ENCODE peak calls at places on chromosomes 12 and 14, in five cellular contexts. A is cardiac fibroblast, G is brain microvascular endothelial cell, W is epithelial cell of esophagus, T is thoracic aorta. S is an unnamed sample.

GRCh38 chr12:2332947-2333346 is 280.2 kb downstream of the CACNA1C start:
- DNase-seq in A (peak; percentile 35), G (peak; percentile 45), W (no peak), T (no peak), S (no peak)

GRCh38 chr12:127012109-127012508 is 1254.9 kb upstream of the TMEM132C start:
- DNase-seq in A (no peak), G (no peak), W (no peak), T (no peak), S (no peak)

GRCh38 chr12:27852742-27853141 is 72.7 kb upstream of the MANSC4 start:
- DNase-seq in A (no peak), G (no peak), W (no peak), T (no peak), S (no peak)

GRCh38 chr14:20998674-20999366 is at the start of gene SLC39A2:
- DNase-seq in A (peak; percentile 80), G (peak; percentile 72), W (peak; percentile 95), T (no peak), S (no peak)

GRCh38 chr12:100868487-100868886 is 73.9 kb downstream of the ANO4 start:
- DNase-seq in A (peak; percentile 6), G (no peak), W (peak; percentile 51), T (no peak), S (no peak)

GRCh38 chr12:55658635-55659391 is 22.1 kb downstream of the OR10P1 start:
- DNase-seq in A (peak; percentile 15), G (no peak), W (peak; percentile 47), T (no peak), S (no peak)

GRCh38 chr12:47843226-47843980 is 23.7 kb upstream of the HDAC7 start:
- DNase-seq in A (no peak), G (no peak), W (no peak), T (no peak), S (no peak)

GRCh38 chr12:63508543-63508942 is 159.8 kb downstream of the DPY19L2 start:
- DNase-seq in A (no peak), G (no peak), W (no peak), T (no peak), S (no peak)

GRCh38 chr12:132275110-132275531 is 54.3 kb downstream of the GALNT9 start:
- DNase-seq in A (peak; percentile 60), G (peak; percentile 22), W (no peak), T (no peak), S (no peak)

GRCh38 chr12:61302282-61302681 is 957.9 kb upstream of the USP15 start:
- DNase-seq in A (no peak), G (no peak), W (no peak), T (no peak), S (no peak)

GRCh38 chr12:10101042-10101579 is 2.3 kb upstream of the CLEC1A start:
- DNase-seq in A (peak; percentile 2), G (no peak), W (peak; percentile 66), T (no peak), S (no peak)

GRCh38 chr12:25960176-25960575 is 1.7 kb downstream of the RASSF8 start:
- DNase-seq in A (peak; percentile 70), G (no peak), W (peak; percentile 17), T (no peak), S (no peak)
- TF ChIP-seq CTCF in A (peak; percentile 22), G (peak; percentile 54), W (no peak), T (no peak), S (no peak)

GRCh38 chr14:31967669-31967975 is 109.5 kb upstream of the ARHGAP5 start:
- DNase-seq in A (no peak), G (no peak), W (no peak), T (no peak), S (no peak)

GRCh38 chr14:31969841-31970240 is 107.3 kb upstream of the ARHGAP5 start:
- DNase-seq in A (no peak), G (no peak), W (no peak), T (no peak), S (no peak)

GRCh38 chr14:31968107-31968810 is 108.8 kb upstream of the ARHGAP5 start:
- DNase-seq in A (peak; percentile 12), G (no peak), W (no peak), T (no peak), S (no peak)

GRCh38 chr14:31969371-31969770 is 107.7 kb upstream of the ARHGAP5 start:
- DNase-seq in A (no peak), G (no peak), W (no peak), T (no peak), S (no peak)

GRCh38 chr14:31968912-31969311 is 108.2 kb upstream of the ARHGAP5 start:
- DNase-seq in A (no peak), G (no peak), W (no peak), T (no peak), S (no peak)
- TF ChIP-seq CTCF in A (peak; percentile 1), G (no peak), W (no peak), T (no peak), S (no peak)

DNA sequence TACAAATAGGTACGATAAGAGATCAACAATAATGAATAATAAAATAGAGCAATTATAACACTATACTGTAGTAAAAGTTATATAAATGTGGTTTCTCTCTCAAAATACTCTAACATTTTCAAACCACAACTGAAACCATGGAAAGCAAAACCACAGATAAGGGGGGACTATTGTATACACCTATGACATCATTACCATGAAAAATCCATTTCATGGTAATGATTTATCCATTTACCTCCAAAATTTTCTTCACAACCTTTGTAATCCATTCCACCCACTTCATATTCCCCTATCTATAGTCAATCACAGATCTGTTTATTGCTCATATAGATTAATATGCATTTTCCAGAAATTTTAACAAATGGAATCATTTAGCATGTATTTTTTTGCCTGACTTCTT is 163.9 kb upstream of the G2E3 start:
- DNase-seq in A (no peak), G (no peak), W (no peak), T (no peak), S (no peak)
- TF ChIP-seq CTCF in A (no peak), G (no peak), W (no peak), T (no peak), S (no peak)

GRCh38 chr12:112091563-112091962 is 17.0 kb downstream of the NAA25 start:
- DNase-seq in A (no peak), G (no peak), W (no peak), T (no peak), S (no peak)

GRCh38 chr12:112087851-112088250 is 20.7 kb downstream of the NAA25 start:
- DNase-seq in A (peak; percentile 8), G (no peak), W (no peak), T (no peak), S (no peak)

DNA sequence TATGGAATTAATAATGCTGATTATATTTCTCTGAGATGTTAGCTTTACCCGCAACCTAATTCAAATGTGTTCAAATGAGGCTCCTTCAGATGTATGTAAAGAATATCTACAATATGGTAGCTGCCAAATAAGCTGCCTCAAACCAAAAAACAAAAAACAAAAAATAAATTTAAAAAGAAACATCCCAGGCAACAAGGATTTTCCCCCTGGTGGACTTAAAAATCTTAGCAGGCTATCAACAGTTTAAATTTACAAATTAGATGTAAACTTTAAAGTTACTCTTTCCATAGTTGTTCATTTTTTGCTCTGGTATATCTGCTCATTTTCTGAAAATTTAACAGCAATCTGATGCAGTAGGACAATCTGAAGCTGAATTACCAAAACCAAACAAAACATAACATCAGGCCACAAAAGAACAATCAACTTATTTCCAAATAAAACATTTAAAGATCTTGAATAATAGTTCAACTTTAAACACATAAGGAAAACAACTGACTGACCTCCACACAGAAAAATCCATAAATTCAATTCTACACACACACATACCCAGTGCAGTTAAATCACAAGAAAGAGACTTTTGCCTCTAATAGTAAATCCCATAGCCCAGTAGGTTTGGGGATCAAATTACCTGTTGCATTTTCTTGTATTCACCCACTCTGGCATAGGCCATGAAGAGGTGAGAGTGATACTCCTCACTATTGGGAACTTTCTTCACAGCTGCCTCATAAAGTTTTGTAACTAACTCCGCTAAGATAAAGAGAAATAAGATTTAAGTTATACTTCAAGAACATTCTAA is 21.3 kb downstream of the NAA25 start:
- DNase-seq in A (no peak), G (no peak), W (no peak), T (no peak), S (no peak)
- TF ChIP-seq CTCF in A (peak; percentile 42), G (peak; percentile 27), W (no peak), T (no peak), S (peak; percentile 17)

GRCh38 chr14:22598896-22599244 is 770 bp downstream of the ABHD4 start:
- DNase-seq in A (peak; percentile 54), G (peak; percentile 53), W (peak; percentile 87), T (no peak), S (peak; percentile 60)
- TF ChIP-seq CTCF in A (peak; percentile 37), G (peak; percentile 53), W (peak; percentile 56), T (peak; percentile 27), S (no peak)

GRCh38 chr12:68867606-68868005 is 59.6 kb downstream of the MDM2 start:
- DNase-seq in A (no peak), G (no peak), W (no peak), T (no peak), S (no peak)

GRCh38 chr12:68865399-68866154 is 57.6 kb downstream of the MDM2 start:
- DNase-seq in A (peak; percentile 13), G (no peak), W (no peak), T (no peak), S (no peak)

GRCh38 chr12:68861890-68862289 is 53.9 kb downstream of the MDM2 start:
- DNase-seq in A (no peak), G (no peak), W (no peak), T (no peak), S (no peak)

GRCh38 chr12:68864604-68865003 is 56.6 kb downstream of the MDM2 start:
- DNase-seq in A (no peak), G (no peak), W (no peak), T (no peak), S (no peak)

GRCh38 chr12:68863109-68863770 is 55.3 kb downstream of the MDM2 start:
- DNase-seq in A (no peak), G (no peak), W (no peak), T (no peak), S (no peak)
- TF ChIP-seq CTCF in A (no peak), G (no peak), W (no peak), T (no peak), S (no peak)

GRCh38 chr14:94001501-94002396 is 4.6 kb downstream of the CCDC197 start:
- DNase-seq in A (peak; percentile 75), G (peak; percentile 50), W (peak; percentile 78), T (no peak), S (peak; percentile 64)
- TF ChIP-seq CTCF in A (peak; percentile 94), G (peak; percentile 97), W (peak; percentile 96), T (peak; percentile 95), S (peak; percentile 96)

GRCh38 chr12:12985817-12986408 is 14.2 kb downstream of the HEBP1 start:
- DNase-seq in A (peak; percentile 45), G (peak; percentile 37), W (peak; percentile 47), T (no peak), S (peak; percentile 49)
- TF ChIP-seq CTCF in A (peak; percentile 69), G (peak; percentile 74), W (peak; percentile 59), T (peak; percentile 43), S (peak; percentile 59)

GRCh38 chr14:64158608-64159007 is 135.6 kb downstream of the ESR2 start:
- DNase-seq in A (no peak), G (no peak), W (no peak), T (no peak), S (no peak)

DNA sequence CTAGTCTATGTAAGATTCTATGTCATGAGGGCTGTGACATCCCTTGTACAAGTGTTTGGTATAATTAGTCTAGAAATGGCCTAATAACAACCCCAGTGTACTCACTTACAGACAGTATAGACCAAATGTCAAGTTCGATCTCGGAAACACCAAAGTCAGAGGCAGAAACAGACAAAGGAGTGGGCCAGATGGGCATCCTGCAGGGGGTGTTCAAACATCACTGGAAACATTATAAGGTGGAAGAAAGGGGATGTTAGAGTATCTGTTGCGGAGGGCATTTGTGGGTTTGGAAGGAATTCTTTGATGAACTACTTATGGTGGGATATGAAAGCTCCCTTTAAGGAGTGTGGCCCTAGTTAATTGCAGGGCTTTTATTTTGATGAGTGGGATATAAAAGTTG is 134.6 kb downstream of the ESR2 start:
- DNase-seq in A (no peak), G (no peak), W (no peak), T (no peak), S (no peak)
- TF ChIP-seq CTCF in A (no peak), G (peak; percentile 10), W (no peak), T (no peak), S (no peak)

S was measured in activated CD8-positive, alpha-beta T cell treated with anti-CD3 and anti-CD28 coated beads for 36 hours.